ENCODE peak calls at places on chromosome 19, in seven cellular contexts. N, G, F, E, C, W and Z are unnamed samples. For H3K4me1 and H3K27me3, the result is how much of the 10 kb centered on the place peaks cover.

GRCh38 chr19:38669532-38669931 is 22.1 kb downstream of the ACTN4 start:
- DNase-seq in N (no peak), G (no peak), F (no peak), E (no peak), C (no peak), W (no peak), Z (peak)

GRCh38 chr19:1655131-1655981 is 2.9 kb upstream of the TCF3 start:
- DNase-seq in N (no peak), G (no peak), F (no peak), E (no peak), C (no peak), W (no peak), Z (peak)

GRCh38 chr19:51702103-51702753 is 9.1 kb downstream of the SPACA6 start:
- DNase-seq in N (peak), G (peak), F (peak), E (peak), C (peak), W (peak), Z (peak)

GRCh38 chr19:1455336-1456120 is 5.6 kb downstream of the APC2 start:
- DNase-seq in N (no peak), G (no peak), F (peak), E (peak), C (peak), W (no peak), Z (no peak)

GRCh38 chr19:51159656-51160055 is 17.6 kb downstream of the SIGLEC7 start:
- DNase-seq in N (no peak), G (no peak), F (no peak), E (no peak), C (no peak), W (no peak), Z (no peak)

GRCh38 chr19:35710784-35711723 is 6.7 kb downstream of the ZBTB32 start:
- DNase-seq in N (no peak), G (no peak), F (no peak), E (no peak), C (no peak), W (no peak), Z (no peak)

GRCh38 chr19:38932425-38933179 is 1.9 kb downstream of the MRPS12 start:
- DNase-seq in N (no peak), G (no peak), F (peak), E (no peak), C (no peak), W (no peak), Z (no peak)

GRCh38 chr19:18919086-18919894 is at the start of the genes COPE and DDX49:
- DNase-seq in N (peak), G (peak), F (peak), E (peak), C (peak), W (peak), Z (peak)

GRCh38 chr19:35267818-35268545 is 780 bp upstream of the USF2 start:
- DNase-seq in N (peak), G (peak), F (peak), E (peak), C (peak), W (peak), Z (peak)

GRCh38 chr19:40592170-40592569 is 9.0 kb upstream of the LTBP4 start:
- DNase-seq in N (no peak), G (no peak), F (peak), E (no peak), C (no peak), W (no peak), Z (no peak)

GRCh38 chr19:41588497-41589209 is 12.7 kb downstream of the CEACAM21 start:
- DNase-seq in N (no peak), G (no peak), F (peak), E (no peak), C (no peak), W (no peak), Z (peak)

GRCh38 chr19:44808463-44809371 is at the start of gene BCAM:
- DNase-seq in N (peak), G (peak), F (peak), E (peak), C (peak), W (peak), Z (peak)

GRCh38 chr19:1608414-1609391 is 3.4 kb upstream of the UQCR11 start:
- DNase-seq in N (no peak), G (no peak), F (no peak), E (no peak), C (no peak), W (no peak), Z (peak)

GRCh38 chr19:55613396-55613795 is 7.9 kb downstream of the ZNF865 start:
- DNase-seq in N (no peak), G (no peak), F (no peak), E (no peak), C (no peak), W (no peak), Z (peak)

GRCh38 chr19:55613930-55614710 is 8.7 kb downstream of the ZNF865 start:
- DNase-seq in N (no peak), G (no peak), F (no peak), E (no peak), C (no peak), W (no peak), Z (no peak)

GRCh38 chr19:55616395-55616875 is 7.9 kb downstream of the ZNF784 start:
- DNase-seq in N (no peak), G (no peak), F (no peak), E (no peak), C (no peak), W (no peak), Z (no peak)

GRCh38 chr19:55615553-55616394 is 8.6 kb downstream of the ZNF784 start:
- DNase-seq in N (no peak), G (no peak), F (no peak), E (no peak), C (no peak), W (no peak), Z (no peak)

DNA sequence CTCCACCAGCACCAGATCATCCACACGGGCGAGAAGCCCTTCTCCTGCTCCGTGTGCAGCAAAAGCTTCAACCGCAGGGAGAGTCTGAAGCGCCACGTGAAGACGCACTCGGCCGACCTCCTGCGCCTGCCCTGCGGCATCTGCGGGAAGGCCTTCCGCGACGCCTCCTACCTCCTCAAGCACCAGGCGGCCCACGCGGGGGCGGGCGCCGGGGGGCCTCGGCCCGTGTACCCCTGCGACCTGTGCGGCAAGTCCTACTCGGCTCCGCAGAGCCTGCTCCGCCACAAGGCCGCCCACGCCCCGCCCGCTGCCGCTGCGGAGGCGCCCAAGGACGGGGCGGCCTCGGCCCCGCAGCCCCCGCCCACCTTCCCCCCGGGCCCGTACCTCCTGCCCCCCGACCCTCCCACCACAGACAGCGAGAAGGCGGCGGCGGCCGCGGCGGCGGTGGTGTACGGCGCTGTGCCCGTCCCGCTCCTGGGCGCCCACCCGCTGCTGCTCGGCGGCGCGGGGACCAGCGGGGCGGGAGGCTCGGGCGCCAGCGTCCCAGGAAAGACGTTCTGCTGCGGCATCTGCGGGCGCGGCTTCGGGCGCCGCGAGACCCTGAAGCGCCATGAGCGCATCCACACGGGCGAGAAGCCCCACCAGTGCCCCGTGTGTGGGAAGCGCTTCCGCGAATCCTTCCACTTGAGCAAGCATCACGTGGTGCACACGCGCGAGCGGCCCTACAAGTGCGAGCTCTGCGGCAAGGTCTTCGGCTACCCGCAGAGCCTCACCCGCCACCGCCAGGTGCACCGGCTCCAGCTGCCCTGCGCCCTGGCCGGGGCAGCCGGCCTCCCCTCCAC is 9.4 kb downstream of the ZNF784 start:
- DNase-seq in N (no peak), G (no peak), F (no peak), E (no peak), C (no peak), W (no peak), Z (no peak)
- H3K4me1 ChIP-seq in N (under half), G (under half), F (under half), E (under half), C (under half), W (under half), Z (under half)

GRCh38 chr19:55516878-55517620 is 19.9 kb downstream of the SBK2 start:
- DNase-seq in N (peak), G (peak), F (peak), E (peak), C (peak), W (peak), Z (peak)
- TF ChIP-seq POLR2A in N (peak), G (no peak), F (peak), E (no peak), C (peak), W (peak), Z (no peak)

GRCh38 chr19:45927565-45928261 is 13.1 kb upstream of the NANOS2 start:
- DNase-seq in N (peak), G (peak), F (peak), E (peak), C (peak), W (peak), Z (peak)

GRCh38 chr19:45929247-45929646 is 14.7 kb upstream of the NANOS2 start:
- DNase-seq in N (no peak), G (no peak), F (no peak), E (no peak), C (no peak), W (no peak), Z (peak)

GRCh38 chr19:45933759-45934158 is 19.2 kb upstream of the NANOS2 start:
- DNase-seq in N (no peak), G (no peak), F (no peak), E (no peak), C (no peak), W (no peak), Z (peak)

GRCh38 chr19:45934551-45935230 is 20.1 kb upstream of the NANOS2 start:
- DNase-seq in N (no peak), G (no peak), F (no peak), E (no peak), C (no peak), W (no peak), Z (peak)

DNA sequence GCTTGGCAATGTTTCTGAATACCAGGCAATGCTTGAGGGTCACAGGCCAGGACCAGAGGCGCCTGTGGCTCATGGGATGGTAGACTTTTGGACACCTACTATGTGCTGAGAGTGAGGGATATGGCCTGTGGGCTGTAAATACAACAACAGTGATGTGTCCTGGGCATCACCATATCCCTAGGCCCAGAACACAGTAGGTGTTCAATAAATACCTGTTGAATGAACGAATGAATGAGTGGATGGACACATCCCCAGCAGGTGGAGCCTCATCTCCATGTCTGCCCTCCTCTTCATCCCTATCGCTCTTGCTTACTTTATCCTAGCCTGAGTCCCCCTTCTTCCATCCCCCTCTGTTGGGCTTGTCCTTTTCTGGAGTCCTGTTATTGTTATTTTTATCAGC is 16.5 kb upstream of the NANOS2 start:
- DNase-seq in N (no peak), G (no peak), F (no peak), E (no peak), C (no peak), W (no peak), Z (peak)
- H3K27me3 ChIP-seq in N (under half), G (under half), F (under half), E (under half), C (under half), W (under half), Z (under half)

DNA sequence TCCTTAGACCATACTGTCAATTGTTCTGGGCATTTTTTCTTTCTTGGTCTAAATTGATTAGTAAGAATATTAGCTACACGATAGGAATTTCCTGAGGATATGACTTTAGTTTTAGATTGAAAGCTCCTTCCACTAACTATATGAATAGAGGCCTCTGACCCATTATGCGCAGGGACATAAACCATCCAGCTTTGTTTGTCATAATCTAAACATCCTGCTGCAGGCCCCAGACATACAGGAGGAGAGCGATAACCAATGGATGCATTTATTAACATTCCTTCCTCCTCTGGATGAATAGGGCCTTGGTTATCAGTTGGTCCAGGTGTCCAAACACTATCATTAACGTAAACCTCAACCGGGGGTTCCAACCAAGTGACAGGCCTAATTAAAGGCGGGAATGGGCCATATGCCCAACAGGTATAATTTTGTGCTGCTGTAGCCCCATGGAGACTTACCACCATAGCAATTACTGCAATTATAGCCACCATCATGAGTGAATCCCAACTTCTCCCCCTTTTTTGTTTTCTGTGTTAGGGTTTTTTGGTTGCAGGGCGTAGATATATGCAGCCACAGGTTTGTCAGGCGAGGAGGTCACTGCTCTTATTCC is 32.6 kb downstream of the CLEC4M start:
- DNase-seq in N (no peak), G (no peak), F (peak), E (no peak), C (no peak), W (no peak), Z (no peak)
- H3K4me1 ChIP-seq in N (under half), G (under half), F (under half), E (under half), C (under half), W (under half), Z (under half)

DNA sequence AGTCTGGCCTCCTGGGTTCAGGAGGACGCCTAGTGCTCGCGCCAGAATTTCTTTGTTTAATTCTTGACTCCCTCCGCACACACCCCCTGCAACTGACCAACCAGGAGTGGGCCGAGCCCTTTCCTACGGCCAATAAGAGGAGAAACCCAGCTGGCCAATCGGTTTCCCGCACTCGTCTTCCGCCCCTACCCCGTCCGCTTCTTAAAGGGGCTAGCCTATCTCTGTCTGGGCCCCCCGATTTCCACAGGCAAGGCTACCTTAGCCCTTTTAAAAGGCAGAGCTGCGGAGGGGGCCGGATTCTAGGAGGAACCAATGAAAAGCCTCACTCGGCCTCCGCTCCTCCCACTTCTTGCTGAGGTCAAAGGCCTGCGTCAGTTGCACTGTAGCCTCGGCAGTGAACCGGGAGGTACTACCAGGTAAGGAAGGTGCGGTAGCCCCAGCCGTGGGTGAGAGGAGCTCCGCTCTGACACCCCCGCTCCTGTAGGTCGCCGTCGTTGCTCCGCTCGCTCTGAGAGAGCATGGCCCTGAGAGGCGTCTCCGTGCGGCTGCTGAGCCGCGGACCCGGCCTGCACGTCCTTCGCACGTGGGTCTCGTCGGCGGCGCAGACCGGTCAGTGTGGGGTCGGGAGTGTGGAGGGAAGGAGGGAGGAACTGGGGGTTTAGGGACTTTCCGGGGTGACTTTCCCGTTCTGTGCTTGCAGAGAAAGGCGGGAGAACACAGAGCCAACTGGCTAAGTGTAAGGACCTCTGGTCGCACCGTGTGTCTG is at the start of gene GCDH:
- DNase-seq in N (peak), G (peak), F (peak), E (peak), C (peak), W (peak), Z (peak)
- TF ChIP-seq POLR2A in N (peak), G (peak), F (no peak), E (peak), C (peak), W (no peak), Z (peak)

GRCh38 chr19:46224773-46225172 is 4.8 kb upstream of the IGFL1 start:
- DNase-seq in N (no peak), G (no peak), F (no peak), E (no peak), C (no peak), W (no peak), Z (no peak)
- H3K27me3 ChIP-seq in N (under half), G (under half), F (under half), E (under half), C (under half), W (under half), Z (under half)

GRCh38 chr19:16604615-16605014 is 23.4 kb downstream of the MED26 start:
- DNase-seq in N (no peak), G (no peak), F (no peak), E (no peak), C (no peak), W (no peak), Z (no peak)
- H3K4me1 ChIP-seq in N (under half), G (half or more), F (under half), E (under half), C (half or more), W (under half), Z (half or more)

DNA sequence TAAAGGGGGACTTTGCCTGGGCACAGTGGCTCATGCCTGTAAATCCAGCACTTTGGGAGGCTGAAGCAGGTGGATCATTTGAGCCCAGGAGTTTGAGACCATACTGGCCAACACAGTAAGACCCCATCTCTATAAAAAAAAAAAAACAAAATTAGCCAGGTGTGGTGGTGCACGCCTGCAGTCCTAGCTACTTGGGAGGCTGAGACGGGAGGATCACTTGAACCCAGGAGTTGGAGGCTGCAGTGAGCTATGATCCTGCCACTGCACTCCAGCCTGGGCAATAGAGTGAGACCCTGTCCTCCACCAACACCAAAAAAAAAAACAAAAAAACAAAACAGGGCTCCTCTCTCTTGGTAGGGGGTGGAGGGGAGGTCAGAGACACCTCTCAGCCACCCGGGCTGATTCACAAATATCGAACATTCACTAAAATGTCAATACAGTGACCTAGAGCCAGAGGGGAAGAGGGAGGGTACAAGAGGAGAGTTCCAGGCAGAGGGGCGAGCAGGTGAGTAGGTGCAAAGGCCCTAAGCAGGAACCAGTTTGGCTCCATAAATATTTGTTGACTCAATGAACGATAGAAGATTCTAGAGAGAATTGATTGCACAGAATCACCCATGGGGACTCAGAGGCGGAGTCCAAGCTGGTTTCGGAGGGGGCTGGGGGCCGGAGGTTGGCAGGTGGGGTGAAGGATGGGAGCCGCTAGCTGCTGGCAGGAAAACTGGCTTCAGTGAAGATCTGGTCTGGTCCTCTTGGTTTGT is 1.0 kb upstream of the CREB3L3 start:
- DNase-seq in N (no peak), G (no peak), F (no peak), E (no peak), C (no peak), W (no peak), Z (no peak)
- TF ChIP-seq POLR2A in N (no peak), G (no peak), F (no peak), E (no peak), C (no peak), W (no peak), Z (no peak)

GRCh38 chr19:8145969-8146368 is 3.4 kb downstream of the FBN3 start:
- DNase-seq in N (no peak), G (no peak), F (no peak), E (no peak), C (peak), W (no peak), Z (no peak)
- H3K27me3 ChIP-seq in N (under half), G (under half), F (half or more), E (under half), C (under half), W (half or more), Z (half or more)

DNA sequence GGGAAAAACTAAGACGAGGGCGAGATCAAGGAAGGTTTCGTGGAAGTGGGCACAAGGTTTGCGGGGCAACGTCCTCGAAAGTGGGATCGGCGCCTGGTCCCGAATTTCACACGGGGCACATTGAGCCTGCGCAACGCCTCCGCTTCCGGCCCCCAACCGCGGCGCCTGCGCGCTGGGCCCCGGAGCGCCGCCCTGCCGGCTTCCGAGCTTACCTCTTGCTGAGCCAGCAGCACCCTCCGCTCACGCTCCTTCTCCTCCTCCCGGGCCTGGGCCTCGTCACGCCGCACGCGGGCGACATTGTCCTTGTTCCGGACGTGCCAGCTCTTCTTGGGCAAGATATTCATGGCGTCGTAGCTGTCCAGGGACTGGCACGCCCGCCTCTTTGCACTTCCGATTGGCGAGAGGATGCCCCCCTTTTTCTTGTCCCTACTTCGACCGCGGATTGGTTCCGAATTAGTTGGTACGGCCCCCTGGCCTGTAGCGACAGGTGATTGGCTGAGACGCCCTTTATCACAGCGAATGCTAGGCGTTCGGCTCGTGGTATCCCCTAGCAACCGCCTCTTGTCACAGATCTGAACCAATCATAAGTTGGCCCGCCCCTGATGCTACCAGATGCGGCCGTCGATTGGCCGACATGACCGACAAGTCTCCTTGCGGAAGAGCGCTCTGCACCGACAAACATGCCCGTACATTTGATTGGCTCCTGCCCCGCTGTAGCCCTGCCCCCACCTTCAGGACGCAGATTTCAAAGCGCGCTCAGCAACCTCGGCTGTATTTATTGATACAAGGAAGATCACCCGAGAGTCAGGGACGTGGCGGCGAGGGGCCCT is at the start of gene LENG1:
- DNase-seq in N (peak), G (peak), F (peak), E (peak), C (peak), W (peak), Z (peak)
- H3K4me1 ChIP-seq in N (under half), G (under half), F (under half), E (under half), C (under half), W (under half), Z (half or more)